ENCODE peak calls at places on chromosomes 6 and 20, in seven cellular contexts. One of them, this sample, is unnamed.

GRCh38 chr6:3808759-3809514 is 40.2 kb upstream of the FAM50B start:
- DNase-seq in fibroblast of the aortic adventitia: peak
- DNase-seq in lung: peak
- DNase-seq in heart right ventricle: peak
- DNase-seq in transverse colon: peak
- DNase-seq in fibroblast of lung: peak
- DNase-seq in A673: no peak
- DNase-seq in this sample: peak

GRCh38 chr6:14682821-14683220 is 563.0 kb upstream of the JARID2 start:
- DNase-seq in fibroblast of the aortic adventitia: peak
- DNase-seq in lung: no peak
- DNase-seq in heart right ventricle: no peak
- DNase-seq in transverse colon: no peak
- DNase-seq in fibroblast of lung: peak
- DNase-seq in A673: peak
- DNase-seq in this sample: no peak

GRCh38 chr6:153131037-153131981 is at the start of gene RGS17:
- DNase-seq in fibroblast of the aortic adventitia: peak
- DNase-seq in lung: peak
- DNase-seq in heart right ventricle: peak
- DNase-seq in transverse colon: peak
- DNase-seq in fibroblast of lung: peak
- DNase-seq in A673: peak
- DNase-seq in this sample: peak

GRCh38 chr20:38892091-38892981 is 33.9 kb upstream of the FAM83D start:
- DNase-seq in fibroblast of the aortic adventitia: no peak
- DNase-seq in lung: no peak
- DNase-seq in heart right ventricle: no peak
- DNase-seq in transverse colon: peak
- DNase-seq in fibroblast of lung: no peak
- DNase-seq in A673: no peak
- DNase-seq in this sample: no peak

GRCh38 chr6:16505711-16506362 is 255.4 kb downstream of the ATXN1 start:
- DNase-seq in fibroblast of the aortic adventitia: peak
- DNase-seq in lung: no peak
- DNase-seq in heart right ventricle: no peak
- DNase-seq in transverse colon: peak
- DNase-seq in fibroblast of lung: peak
- DNase-seq in A673: peak
- DNase-seq in this sample: no peak

GRCh38 chr20:45347936-45348809 is at the start of gene SDC4:
- DNase-seq in fibroblast of the aortic adventitia: peak
- DNase-seq in lung: peak
- DNase-seq in heart right ventricle: peak
- DNase-seq in transverse colon: peak
- DNase-seq in fibroblast of lung: peak
- DNase-seq in A673: peak
- DNase-seq in this sample: peak

GRCh38 chr20:47749367-47749766 is 35.9 kb downstream of the SULF2 start:
- DNase-seq in fibroblast of the aortic adventitia: peak
- DNase-seq in lung: no peak
- DNase-seq in heart right ventricle: no peak
- DNase-seq in transverse colon: no peak
- DNase-seq in fibroblast of lung: peak
- DNase-seq in A673: no peak
- DNase-seq in this sample: peak

GRCh38 chr6:100342830-100343229 is 121.9 kb downstream of the SIM1 start:
- DNase-seq in fibroblast of the aortic adventitia: peak
- DNase-seq in lung: no peak
- DNase-seq in heart right ventricle: no peak
- DNase-seq in transverse colon: no peak
- DNase-seq in fibroblast of lung: peak
- DNase-seq in A673: peak
- DNase-seq in this sample: no peak

GRCh38 chr20:12891643-12892042 is 117.1 kb upstream of the SPTLC3 start:
- DNase-seq in fibroblast of the aortic adventitia: no peak
- DNase-seq in lung: no peak
- DNase-seq in heart right ventricle: no peak
- DNase-seq in transverse colon: no peak
- DNase-seq in fibroblast of lung: no peak
- DNase-seq in A673: no peak
- DNase-seq in this sample: no peak

GRCh38 chr6:12369781-12370262 is 79.7 kb downstream of the EDN1 start:
- DNase-seq in fibroblast of the aortic adventitia: no peak
- DNase-seq in lung: peak
- DNase-seq in heart right ventricle: no peak
- DNase-seq in transverse colon: no peak
- DNase-seq in fibroblast of lung: no peak
- DNase-seq in A673: no peak
- DNase-seq in this sample: peak

GRCh38 chr6:40328376-40328987 is 258.7 kb downstream of the LRFN2 start:
- DNase-seq in fibroblast of the aortic adventitia: no peak
- DNase-seq in lung: peak
- DNase-seq in heart right ventricle: no peak
- DNase-seq in transverse colon: peak
- DNase-seq in fibroblast of lung: no peak
- DNase-seq in A673: peak
- DNase-seq in this sample: no peak

GRCh38 chr6:135637701-135638100 is 140.2 kb upstream of the AHI1 start:
- DNase-seq in fibroblast of the aortic adventitia: peak
- DNase-seq in lung: no peak
- DNase-seq in heart right ventricle: no peak
- DNase-seq in transverse colon: no peak
- DNase-seq in fibroblast of lung: no peak
- DNase-seq in A673: no peak
- DNase-seq in this sample: no peak

GRCh38 chr20:2282181-2282580 is 13.6 kb upstream of the TGM3 start:
- DNase-seq in fibroblast of the aortic adventitia: no peak
- DNase-seq in lung: no peak
- DNase-seq in heart right ventricle: no peak
- DNase-seq in transverse colon: no peak
- DNase-seq in fibroblast of lung: no peak
- DNase-seq in A673: no peak
- DNase-seq in this sample: no peak

GRCh38 chr20:53692465-53693067 is 98.9 kb upstream of the ZNF217 start:
- DNase-seq in fibroblast of the aortic adventitia: peak
- DNase-seq in lung: peak
- DNase-seq in heart right ventricle: peak
- DNase-seq in transverse colon: peak
- DNase-seq in fibroblast of lung: peak
- DNase-seq in A673: peak
- DNase-seq in this sample: peak

GRCh38 chr6:37314803-37315515 is 38.8 kb upstream of the RNF8 start:
- DNase-seq in fibroblast of the aortic adventitia: peak
- DNase-seq in lung: no peak
- DNase-seq in heart right ventricle: no peak
- DNase-seq in transverse colon: peak
- DNase-seq in fibroblast of lung: peak
- DNase-seq in A673: peak
- DNase-seq in this sample: no peak

GRCh38 chr6:133568970-133569889 is 319.7 kb upstream of the TCF21 start:
- DNase-seq in fibroblast of the aortic adventitia: peak
- DNase-seq in lung: no peak
- DNase-seq in heart right ventricle: no peak
- DNase-seq in transverse colon: peak
- DNase-seq in fibroblast of lung: peak
- DNase-seq in A673: peak
- DNase-seq in this sample: no peak

GRCh38 chr20:16951876-16952275 is 203.7 kb downstream of the OTOR start:
- DNase-seq in fibroblast of the aortic adventitia: no peak
- DNase-seq in lung: no peak
- DNase-seq in heart right ventricle: no peak
- DNase-seq in transverse colon: no peak
- DNase-seq in fibroblast of lung: no peak
- DNase-seq in A673: no peak
- DNase-seq in this sample: no peak

GRCh38 chr20:17875106-17875980 is 93.3 kb downstream of the SNX5 start:
- DNase-seq in fibroblast of the aortic adventitia: peak
- DNase-seq in lung: peak
- DNase-seq in heart right ventricle: peak
- DNase-seq in transverse colon: peak
- DNase-seq in fibroblast of lung: peak
- DNase-seq in A673: no peak
- DNase-seq in this sample: peak

GRCh38 chr6:90368601-90369000 is 72.0 kb upstream of the BACH2 start:
- DNase-seq in fibroblast of the aortic adventitia: peak
- DNase-seq in lung: no peak
- DNase-seq in heart right ventricle: no peak
- DNase-seq in transverse colon: no peak
- DNase-seq in fibroblast of lung: peak
- DNase-seq in A673: no peak
- DNase-seq in this sample: no peak

GRCh38 chr6:157148391-157149323 is 174.7 kb downstream of the TMEM242 start:
- DNase-seq in fibroblast of the aortic adventitia: peak
- DNase-seq in lung: no peak
- DNase-seq in heart right ventricle: peak
- DNase-seq in transverse colon: peak
- DNase-seq in fibroblast of lung: peak
- DNase-seq in A673: peak
- DNase-seq in this sample: peak

GRCh38 chr6:5866547-5867051 is 140.1 kb downstream of the NRN1 start:
- DNase-seq in fibroblast of the aortic adventitia: peak
- DNase-seq in lung: no peak
- DNase-seq in heart right ventricle: no peak
- DNase-seq in transverse colon: no peak
- DNase-seq in fibroblast of lung: peak
- DNase-seq in A673: no peak
- DNase-seq in this sample: no peak

GRCh38 chr6:16872543-16873230 is 111.4 kb upstream of the ATXN1 start:
- DNase-seq in fibroblast of the aortic adventitia: no peak
- DNase-seq in lung: no peak
- DNase-seq in heart right ventricle: no peak
- DNase-seq in transverse colon: no peak
- DNase-seq in fibroblast of lung: no peak
- DNase-seq in A673: no peak
- DNase-seq in this sample: no peak

GRCh38 chr20:16107172-16107870 is 465.9 kb downstream of the KIF16B start:
- DNase-seq in fibroblast of the aortic adventitia: no peak
- DNase-seq in lung: no peak
- DNase-seq in heart right ventricle: no peak
- DNase-seq in transverse colon: no peak
- DNase-seq in fibroblast of lung: no peak
- DNase-seq in A673: no peak
- DNase-seq in this sample: no peak

GRCh38 chr20:34096699-34097420 is 15.2 kb downstream of the EIF2S2 start:
- DNase-seq in fibroblast of the aortic adventitia: no peak
- DNase-seq in lung: no peak
- DNase-seq in heart right ventricle: no peak
- DNase-seq in transverse colon: no peak
- DNase-seq in fibroblast of lung: peak
- DNase-seq in A673: no peak
- DNase-seq in this sample: no peak
- H3K4me3 ChIP-seq in fibroblast of the aortic adventitia: no peak
- H3K4me3 ChIP-seq in lung: no peak
- H3K4me3 ChIP-seq in heart right ventricle: no peak
- H3K4me3 ChIP-seq in transverse colon: no peak
- H3K4me3 ChIP-seq in fibroblast of lung: no peak
- H3K4me3 ChIP-seq in A673: no peak
- H3K4me3 ChIP-seq in this sample: no peak

GRCh38 chr6:116017546-116018276 is 43.0 kb downstream of the FRK start:
- DNase-seq in fibroblast of the aortic adventitia: no peak
- DNase-seq in lung: no peak
- DNase-seq in heart right ventricle: no peak
- DNase-seq in transverse colon: no peak
- DNase-seq in fibroblast of lung: no peak
- DNase-seq in A673: no peak
- DNase-seq in this sample: no peak

GRCh38 chr6:116018976-116019375 is 41.7 kb downstream of the FRK start:
- DNase-seq in fibroblast of the aortic adventitia: peak
- DNase-seq in lung: no peak
- DNase-seq in heart right ventricle: no peak
- DNase-seq in transverse colon: no peak
- DNase-seq in fibroblast of lung: peak
- DNase-seq in A673: no peak
- DNase-seq in this sample: no peak

GRCh38 chr6:116015983-116016382 is 44.7 kb downstream of the FRK start:
- DNase-seq in fibroblast of the aortic adventitia: no peak
- DNase-seq in lung: no peak
- DNase-seq in heart right ventricle: no peak
- DNase-seq in transverse colon: peak
- DNase-seq in fibroblast of lung: no peak
- DNase-seq in A673: no peak
- DNase-seq in this sample: no peak

GRCh38 chr6:116015560-116015959 is 45.1 kb downstream of the FRK start:
- DNase-seq in fibroblast of the aortic adventitia: no peak
- DNase-seq in lung: no peak
- DNase-seq in heart right ventricle: no peak
- DNase-seq in transverse colon: no peak
- DNase-seq in fibroblast of lung: no peak
- DNase-seq in A673: no peak
- DNase-seq in this sample: no peak

DNA sequence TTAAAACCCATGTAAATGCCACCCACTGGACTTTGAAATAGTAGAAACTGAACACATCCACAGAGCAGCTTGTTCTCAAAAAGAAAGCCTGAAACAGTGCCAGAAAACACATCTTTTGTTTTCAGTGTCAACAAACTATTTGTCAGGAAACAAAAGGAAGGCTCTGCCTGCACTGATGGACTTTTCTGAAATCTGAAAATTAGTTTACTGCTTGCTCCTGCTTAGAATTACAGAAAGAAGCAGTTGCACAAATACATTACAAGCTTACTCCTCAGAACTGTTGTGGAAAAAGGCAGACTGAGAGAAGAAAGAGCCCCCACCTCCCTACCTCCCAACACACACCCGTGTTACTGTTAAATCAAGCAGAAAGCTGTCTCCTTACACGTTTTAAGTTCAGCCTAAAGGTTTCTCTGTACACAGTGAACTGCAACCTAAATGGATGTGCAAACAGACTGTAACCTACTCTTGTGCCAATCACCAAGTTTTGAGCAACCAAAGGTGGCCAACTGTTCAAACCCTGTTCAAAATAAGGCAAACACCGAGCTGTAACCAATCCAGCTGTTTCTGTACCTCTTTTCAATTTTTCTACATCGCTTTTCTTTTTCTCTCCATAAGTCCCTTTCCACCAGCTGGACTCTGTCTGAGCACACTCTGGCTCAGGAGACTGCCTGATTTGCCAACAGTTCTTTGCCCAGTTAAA is 43.7 kb downstream of the FRK start:
- DNase-seq in fibroblast of the aortic adventitia: peak
- DNase-seq in lung: peak
- DNase-seq in heart right ventricle: no peak
- DNase-seq in transverse colon: no peak
- DNase-seq in fibroblast of lung: no peak
- DNase-seq in A673: no peak
- DNase-seq in this sample: no peak
- H3K4me3 ChIP-seq in fibroblast of the aortic adventitia: no peak
- H3K4me3 ChIP-seq in lung: no peak
- H3K4me3 ChIP-seq in heart right ventricle: no peak
- H3K4me3 ChIP-seq in transverse colon: no peak
- H3K4me3 ChIP-seq in fibroblast of lung: no peak
- H3K4me3 ChIP-seq in A673: no peak
- H3K4me3 ChIP-seq in this sample: peak

GRCh38 chr6:25137497-25137896 is 141.7 kb upstream of the CARMIL1 start:
- DNase-seq in fibroblast of the aortic adventitia: peak
- DNase-seq in lung: no peak
- DNase-seq in heart right ventricle: no peak
- DNase-seq in transverse colon: no peak
- DNase-seq in fibroblast of lung: no peak
- DNase-seq in A673: no peak
- DNase-seq in this sample: no peak
- H3K4me3 ChIP-seq in fibroblast of the aortic adventitia: peak
- H3K4me3 ChIP-seq in lung: no peak
- H3K4me3 ChIP-seq in heart right ventricle: peak
- H3K4me3 ChIP-seq in transverse colon: no peak
- H3K4me3 ChIP-seq in fibroblast of lung: peak
- H3K4me3 ChIP-seq in A673: no peak
- H3K4me3 ChIP-seq in this sample: peak

GRCh38 chr6:110191477-110191876 is 11.2 kb downstream of the CDC40 start:
- DNase-seq in fibroblast of the aortic adventitia: no peak
- DNase-seq in lung: no peak
- DNase-seq in heart right ventricle: no peak
- DNase-seq in transverse colon: no peak
- DNase-seq in fibroblast of lung: no peak
- DNase-seq in A673: no peak
- DNase-seq in this sample: no peak
- H3K4me3 ChIP-seq in fibroblast of the aortic adventitia: no peak
- H3K4me3 ChIP-seq in lung: no peak
- H3K4me3 ChIP-seq in heart right ventricle: no peak
- H3K4me3 ChIP-seq in transverse colon: no peak
- H3K4me3 ChIP-seq in fibroblast of lung: no peak
- H3K4me3 ChIP-seq in A673: no peak
- H3K4me3 ChIP-seq in this sample: no peak

This sample was measured in aorta.